ENCODE peak calls at places on chromosomes 11 and 22, in five cellular contexts. D is spleen, A is activated T-cell treated with anti-CD3 and anti-CD28 coated beads for 1 hour, L is left ventricle myocardium inferior, B is A549. R is an unnamed sample.

GRCh38 chr11:93560534-93560933 is 17.3 kb upstream of the SMCO4 start:
- DNase-seq in D (no peak), L (no peak), B (no peak), A (no peak), R (no peak)

GRCh38 chr11:34707462-34707840 is 86.6 kb downstream of the EHF start:
- DNase-seq in B (no peak), D (no peak), L (no peak), A (no peak), R (no peak)

GRCh38 chr22:22246706-22247105 is 2.1 kb downstream of the VPREB1 start:
- DNase-seq in A (no peak), B (no peak), L (no peak), D (no peak), R (no peak)

GRCh38 chr11:21511835-21512440 is 680.9 kb upstream of the ANO5 start:
- DNase-seq in L (peak; percentile 16), D (no peak), B (peak; percentile 21), A (no peak), R (peak; percentile 26)

GRCh38 chr11:91396243-91397133 is 828.1 kb upstream of the FAT3 start:
- DNase-seq in L (no peak), D (no peak), B (peak; percentile 51), A (no peak), R (peak; percentile 16)

GRCh38 chr22:42381152-42381551 is 51.1 kb downstream of the NFAM1 start:
- DNase-seq in A (no peak), B (no peak), D (no peak), L (no peak), R (no peak)

GRCh38 chr22:50057292-50057867 is 718 bp downstream of the TTLL8 start:
- DNase-seq in L (no peak), D (no peak), A (no peak), B (no peak), R (no peak)

GRCh38 chr22:40898850-40899357 is 37.0 kb upstream of the DNAJB7 start:
- DNase-seq in A (no peak), B (peak; percentile 10), L (no peak), D (no peak), R (peak; percentile 28)

GRCh38 chr11:70050243-70050642 is 27.9 kb upstream of the ANO1 start:
- DNase-seq in A (no peak), B (no peak), L (no peak), D (no peak), R (no peak)

GRCh38 chr11:40170076-40170475 is 1289.4 kb downstream of the LRRC4C start:
- DNase-seq in B (no peak), A (no peak), D (no peak), L (no peak), R (peak; percentile 38)

GRCh38 chr11:1638344-1638743 is 8.8 kb downstream of the KRTAP5-5 start:
- DNase-seq in D (no peak), A (no peak), L (no peak), B (no peak), R (no peak)

GRCh38 chr11:3056296-3057068 is 741 bp downstream of the CARS1 start:
- DNase-seq in L (no peak), A (no peak), B (no peak), D (no peak), R (no peak)

GRCh38 chr11:66854231-66854661 is 2.6 kb upstream of the LRFN4 start:
- DNase-seq in D (peak; percentile 66), L (no peak), A (no peak), B (no peak), R (no peak)

R was measured in kidney epithelial cell.